ENCODE peak calls at places on chromosomes 3 and 15, in six cellular contexts. One of them, this sample, is unnamed.

GRCh38 chr3:88105325-88105724 is 44.4 kb upstream of the C3orf38 start:
- DNase-seq in IMR-90: no peak
- DNase-seq in H9: no peak
- DNase-seq in neuronal stem cell: no peak
- DNase-seq in mesenchymal stem cell: no peak
- DNase-seq in H1: no peak
- DNase-seq in this sample: no peak

GRCh38 chr3:25182794-25183193 is 245.3 kb upstream of the RARB start:
- DNase-seq in IMR-90: no peak
- DNase-seq in H9: no peak
- DNase-seq in neuronal stem cell: no peak
- DNase-seq in mesenchymal stem cell: no peak
- DNase-seq in H1: no peak
- DNase-seq in this sample: no peak

GRCh38 chr3:94004301-94004910 is 24.0 kb downstream of the STX19 start:
- DNase-seq in IMR-90: peak
- DNase-seq in H9: no peak
- DNase-seq in neuronal stem cell: no peak
- DNase-seq in mesenchymal stem cell: peak
- DNase-seq in H1: no peak
- DNase-seq in this sample: peak

GRCh38 chr3:53823956-53824320 is 22.3 kb downstream of the CHDH start:
- DNase-seq in IMR-90: no peak
- DNase-seq in H9: no peak
- DNase-seq in neuronal stem cell: no peak
- DNase-seq in mesenchymal stem cell: no peak
- DNase-seq in H1: no peak
- DNase-seq in this sample: no peak

GRCh38 chr3:14265246-14265962 is 86.8 kb downstream of the LSM3 start:
- DNase-seq in IMR-90: peak
- DNase-seq in H9: no peak
- DNase-seq in neuronal stem cell: no peak
- DNase-seq in mesenchymal stem cell: peak
- DNase-seq in H1: no peak
- DNase-seq in this sample: peak

GRCh38 chr3:126167550-126167949 is 12.8 kb downstream of the ALDH1L1 start:
- DNase-seq in IMR-90: no peak
- DNase-seq in H9: no peak
- DNase-seq in neuronal stem cell: no peak
- DNase-seq in mesenchymal stem cell: no peak
- DNase-seq in H1: no peak
- DNase-seq in this sample: no peak

GRCh38 chr15:65421360-65422215 is 1.2 kb downstream of the IGDCC4 start:
- DNase-seq in IMR-90: peak
- DNase-seq in H9: peak
- DNase-seq in neuronal stem cell: peak
- DNase-seq in mesenchymal stem cell: peak
- DNase-seq in H1: no peak
- DNase-seq in this sample: peak

GRCh38 chr15:81027200-81027599 is 26.5 kb downstream of the TLNRD1 start:
- DNase-seq in IMR-90: peak
- DNase-seq in H9: no peak
- DNase-seq in neuronal stem cell: no peak
- DNase-seq in mesenchymal stem cell: no peak
- DNase-seq in H1: no peak
- DNase-seq in this sample: peak

GRCh38 chr15:68608206-68608843 is 29.5 kb downstream of the CORO2B start:
- DNase-seq in IMR-90: peak
- DNase-seq in H9: peak
- DNase-seq in neuronal stem cell: no peak
- DNase-seq in mesenchymal stem cell: no peak
- DNase-seq in H1: no peak
- DNase-seq in this sample: no peak

GRCh38 chr15:74045636-74046274 is 36.6 kb downstream of the GOLGA6A start:
- DNase-seq in IMR-90: no peak
- DNase-seq in H9: no peak
- DNase-seq in neuronal stem cell: no peak
- DNase-seq in mesenchymal stem cell: no peak
- DNase-seq in H1: no peak
- DNase-seq in this sample: no peak

GRCh38 chr3:167318996-167319615 is 61.0 kb downstream of the ZBBX start:
- DNase-seq in IMR-90: no peak
- DNase-seq in H9: no peak
- DNase-seq in neuronal stem cell: no peak
- DNase-seq in mesenchymal stem cell: no peak
- DNase-seq in H1: no peak
- DNase-seq in this sample: no peak

GRCh38 chr15:51121631-51122225 is 27.0 kb upstream of the TNFAIP8L3 start:
- DNase-seq in IMR-90: no peak
- DNase-seq in H9: no peak
- DNase-seq in neuronal stem cell: no peak
- DNase-seq in mesenchymal stem cell: no peak
- DNase-seq in H1: no peak
- DNase-seq in this sample: no peak

GRCh38 chr3:131804565-131805133 is 230.2 kb downstream of the CPNE4 start:
- DNase-seq in IMR-90: no peak
- DNase-seq in H9: no peak
- DNase-seq in neuronal stem cell: no peak
- DNase-seq in mesenchymal stem cell: no peak
- DNase-seq in H1: no peak
- DNase-seq in this sample: no peak

GRCh38 chr3:134822065-134822464 is 27.0 kb downstream of the EPHB1 start:
- DNase-seq in IMR-90: no peak
- DNase-seq in H9: no peak
- DNase-seq in neuronal stem cell: no peak
- DNase-seq in mesenchymal stem cell: no peak
- DNase-seq in H1: no peak
- DNase-seq in this sample: no peak

GRCh38 chr3:49248828-49249227 is 28.2 kb downstream of the C3orf62 start:
- DNase-seq in IMR-90: peak
- DNase-seq in H9: no peak
- DNase-seq in neuronal stem cell: no peak
- DNase-seq in mesenchymal stem cell: peak
- DNase-seq in H1: no peak
- DNase-seq in this sample: peak

GRCh38 chr3:50238549-50239026 is 2.6 kb downstream of the GNAI2 start:
- DNase-seq in IMR-90: no peak
- DNase-seq in H9: no peak
- DNase-seq in neuronal stem cell: no peak
- DNase-seq in mesenchymal stem cell: no peak
- DNase-seq in H1: no peak
- DNase-seq in this sample: no peak

GRCh38 chr3:127228866-127229265 is 35.9 kb downstream of the PRR23E start:
- DNase-seq in IMR-90: no peak
- DNase-seq in H9: no peak
- DNase-seq in neuronal stem cell: no peak
- DNase-seq in mesenchymal stem cell: no peak
- DNase-seq in H1: no peak
- DNase-seq in this sample: no peak

GRCh38 chr15:56968821-56969220 is 50.4 kb downstream of the TCF12 start:
- DNase-seq in IMR-90: no peak
- DNase-seq in H9: no peak
- DNase-seq in neuronal stem cell: peak
- DNase-seq in mesenchymal stem cell: no peak
- DNase-seq in H1: no peak
- DNase-seq in this sample: no peak

GRCh38 chr3:37956353-37957184 is 34.0 kb upstream of the VILL start:
- DNase-seq in IMR-90: no peak
- DNase-seq in H9: no peak
- DNase-seq in neuronal stem cell: no peak
- DNase-seq in mesenchymal stem cell: no peak
- DNase-seq in H1: no peak
- DNase-seq in this sample: no peak

GRCh38 chr15:40217166-40217785 is 21.6 kb upstream of the PAK6 start:
- DNase-seq in IMR-90: peak
- DNase-seq in H9: no peak
- DNase-seq in neuronal stem cell: peak
- DNase-seq in mesenchymal stem cell: peak
- DNase-seq in H1: no peak
- DNase-seq in this sample: peak

GRCh38 chr3:13700362-13700761 is 151.4 kb downstream of the FBLN2 start:
- DNase-seq in IMR-90: no peak
- DNase-seq in H9: peak
- DNase-seq in neuronal stem cell: no peak
- DNase-seq in mesenchymal stem cell: no peak
- DNase-seq in H1: no peak
- DNase-seq in this sample: no peak

GRCh38 chr15:66497502-66498455 is at the start of gene SNAPC5:
- DNase-seq in IMR-90: peak
- DNase-seq in H9: peak
- DNase-seq in neuronal stem cell: peak
- DNase-seq in mesenchymal stem cell: peak
- DNase-seq in H1: peak
- DNase-seq in this sample: peak

GRCh38 chr15:70036585-70037343 is 61.0 kb downstream of the TLE3 start:
- DNase-seq in IMR-90: no peak
- DNase-seq in H9: no peak
- DNase-seq in neuronal stem cell: no peak
- DNase-seq in mesenchymal stem cell: no peak
- DNase-seq in H1: no peak
- DNase-seq in this sample: peak

GRCh38 chr15:27866505-27867165 is 232.5 kb downstream of the OCA2 start:
- DNase-seq in IMR-90: no peak
- DNase-seq in H9: no peak
- DNase-seq in neuronal stem cell: no peak
- DNase-seq in mesenchymal stem cell: no peak
- DNase-seq in H1: no peak
- DNase-seq in this sample: no peak

GRCh38 chr3:14274999-14275961 is 96.7 kb downstream of the LSM3 start:
- DNase-seq in IMR-90: no peak
- DNase-seq in H9: peak
- DNase-seq in neuronal stem cell: no peak
- DNase-seq in mesenchymal stem cell: no peak
- DNase-seq in H1: no peak
- DNase-seq in this sample: no peak

GRCh38 chr3:182092662-182093262 is 381.0 kb downstream of the SOX2 start:
- DNase-seq in IMR-90: no peak
- DNase-seq in H9: peak
- DNase-seq in neuronal stem cell: no peak
- DNase-seq in mesenchymal stem cell: peak
- DNase-seq in H1: no peak
- DNase-seq in this sample: peak

GRCh38 chr15:66046326-66046725 is 177.0 kb downstream of the RAB11A start:
- DNase-seq in IMR-90: no peak
- DNase-seq in H9: no peak
- DNase-seq in neuronal stem cell: no peak
- DNase-seq in mesenchymal stem cell: no peak
- DNase-seq in H1: no peak
- DNase-seq in this sample: no peak

GRCh38 chr3:66518644-66519043 is 17.8 kb upstream of the LRIG1 start:
- DNase-seq in IMR-90: no peak
- DNase-seq in H9: no peak
- DNase-seq in neuronal stem cell: no peak
- DNase-seq in mesenchymal stem cell: no peak
- DNase-seq in H1: no peak
- DNase-seq in this sample: no peak

GRCh38 chr3:159832024-159832423 is 156.6 kb upstream of the IL12A start:
- DNase-seq in IMR-90: no peak
- DNase-seq in H9: no peak
- DNase-seq in neuronal stem cell: no peak
- DNase-seq in mesenchymal stem cell: no peak
- DNase-seq in H1: no peak
- DNase-seq in this sample: no peak

GRCh38 chr15:58568157-58568571 is 136.4 kb downstream of the LIPC start:
- DNase-seq in IMR-90: no peak
- DNase-seq in H9: no peak
- DNase-seq in neuronal stem cell: no peak
- DNase-seq in mesenchymal stem cell: no peak
- DNase-seq in H1: no peak
- DNase-seq in this sample: no peak

GRCh38 chr15:59170295-59170881 is 36.3 kb upstream of the LDHAL6B start:
- DNase-seq in IMR-90: no peak
- DNase-seq in H9: peak
- DNase-seq in neuronal stem cell: no peak
- DNase-seq in mesenchymal stem cell: peak
- DNase-seq in H1: no peak
- DNase-seq in this sample: no peak

DNA sequence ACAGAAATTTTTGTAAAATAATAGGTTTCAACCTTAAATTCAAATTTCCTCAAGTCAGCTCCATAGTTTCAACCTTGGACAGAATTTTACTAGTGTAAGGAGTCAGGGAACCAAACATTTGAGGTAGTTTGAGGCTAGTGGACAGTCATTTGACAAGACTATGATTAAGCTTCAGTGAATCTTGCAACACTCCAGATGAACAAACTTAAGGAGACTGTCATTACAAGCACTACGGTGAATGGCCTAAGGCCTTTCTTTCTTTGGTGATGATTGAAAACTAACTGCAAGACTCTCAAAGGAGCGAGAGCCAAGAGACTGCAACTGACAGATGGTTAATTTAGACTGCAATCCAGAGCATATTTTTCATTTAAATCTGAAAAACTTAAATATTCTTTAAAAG is 272.4 kb upstream of the NECTIN3 start:
- DNase-seq in IMR-90: peak
- DNase-seq in H9: no peak
- DNase-seq in neuronal stem cell: no peak
- DNase-seq in mesenchymal stem cell: peak
- DNase-seq in H1: no peak
- DNase-seq in this sample: peak
- H4K91ac ChIP-seq in IMR-90: no peak
- H4K91ac ChIP-seq in H9: no peak
- H4K91ac ChIP-seq in neuronal stem cell: no peak
- H4K91ac ChIP-seq in mesenchymal stem cell: no peak
- H4K91ac ChIP-seq in H1: no peak
- H4K91ac ChIP-seq in this sample: no peak

GRCh38 chr3:4139462-4140140 is 163.6 kb upstream of the SETMAR start:
- DNase-seq in IMR-90: no peak
- DNase-seq in H9: no peak
- DNase-seq in neuronal stem cell: no peak
- DNase-seq in mesenchymal stem cell: no peak
- DNase-seq in H1: no peak
- DNase-seq in this sample: no peak
- H4K91ac ChIP-seq in IMR-90: no peak
- H4K91ac ChIP-seq in H9: no peak
- H4K91ac ChIP-seq in neuronal stem cell: no peak
- H4K91ac ChIP-seq in mesenchymal stem cell: no peak
- H4K91ac ChIP-seq in H1: no peak
- H4K91ac ChIP-seq in this sample: no peak

GRCh38 chr15:71749500-71749899 is 60.9 kb upstream of the NR2E3 start:
- DNase-seq in IMR-90: no peak
- DNase-seq in H9: no peak
- DNase-seq in neuronal stem cell: no peak
- DNase-seq in mesenchymal stem cell: no peak
- DNase-seq in H1: no peak
- DNase-seq in this sample: no peak
- H4K91ac ChIP-seq in IMR-90: no peak
- H4K91ac ChIP-seq in H9: no peak
- H4K91ac ChIP-seq in neuronal stem cell: no peak
- H4K91ac ChIP-seq in mesenchymal stem cell: no peak
- H4K91ac ChIP-seq in H1: no peak
- H4K91ac ChIP-seq in this sample: no peak

DNA sequence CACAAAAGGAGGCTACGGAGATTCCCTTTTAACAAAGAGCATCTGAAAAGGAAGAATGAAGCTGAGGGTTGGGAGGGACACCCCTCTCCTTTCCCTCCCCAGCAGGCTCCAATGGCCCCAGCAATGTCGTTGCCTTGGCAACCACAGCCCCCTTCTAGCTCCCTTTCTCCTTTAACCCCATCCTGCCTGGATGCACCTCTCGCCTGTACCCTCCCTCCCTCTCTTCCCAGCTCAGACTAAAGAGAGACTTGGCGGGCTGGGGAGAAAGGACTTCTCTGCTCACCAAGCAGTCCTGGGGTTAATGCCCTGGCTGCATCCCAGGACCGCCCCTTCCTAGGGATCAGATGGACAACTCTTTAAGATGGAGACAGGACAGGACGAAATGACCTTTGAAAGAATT is 7.1 kb upstream of the RPL29 start:
- DNase-seq in IMR-90: no peak
- DNase-seq in H9: no peak
- DNase-seq in neuronal stem cell: peak
- DNase-seq in mesenchymal stem cell: no peak
- DNase-seq in H1: no peak
- DNase-seq in this sample: no peak
- H4K91ac ChIP-seq in IMR-90: no peak
- H4K91ac ChIP-seq in H9: no peak
- H4K91ac ChIP-seq in neuronal stem cell: no peak
- H4K91ac ChIP-seq in mesenchymal stem cell: no peak
- H4K91ac ChIP-seq in H1: no peak
- H4K91ac ChIP-seq in this sample: no peak

This sample was measured in trophoblast cell.